ENCODE peak calls at places on chromosomes 11 and 22, in nine cellular contexts. One of them, this sample, is unnamed.
A peak's percentile ranks its signal among the peaks of the same experiment; 100 is the strongest.

GRCh38 chr11:86793307-86793706 is 7.0 kb upstream of the PRSS23 start:
- DNase-seq in H7: no peak
- DNase-seq in choroid plexus epithelial cell: no peak
- DNase-seq in Peyer's patch: no peak
- DNase-seq in A549: no peak
- DNase-seq in pancreas: no peak
- DNase-seq in SK-N-SH: no peak
- DNase-seq in PC-9: no peak
- DNase-seq in BE2C: no peak
- DNase-seq in this sample: no peak

GRCh38 chr11:113806403-113806802 is 26.8 kb downstream of the CLDN25 start:
- DNase-seq in H7: peak; percentile 69
- DNase-seq in choroid plexus epithelial cell: peak; percentile 53
- DNase-seq in Peyer's patch: no peak
- DNase-seq in A549: peak; percentile 35
- DNase-seq in pancreas: no peak
- DNase-seq in SK-N-SH: peak; percentile 33
- DNase-seq in PC-9: no peak
- DNase-seq in BE2C: peak; percentile 63
- DNase-seq in this sample: no peak

GRCh38 chr22:22882033-22882717 is 5.4 kb upstream of the IGLL5 start:
- DNase-seq in H7: peak; percentile 61
- DNase-seq in choroid plexus epithelial cell: peak; percentile 5
- DNase-seq in Peyer's patch: no peak
- DNase-seq in A549: no peak
- DNase-seq in pancreas: no peak
- DNase-seq in SK-N-SH: no peak
- DNase-seq in PC-9: no peak
- DNase-seq in BE2C: no peak
- DNase-seq in this sample: no peak

GRCh38 chr11:15213471-15214231 is 98.9 kb downstream of the INSC start:
- DNase-seq in H7: no peak
- DNase-seq in choroid plexus epithelial cell: no peak
- DNase-seq in Peyer's patch: no peak
- DNase-seq in A549: no peak
- DNase-seq in pancreas: no peak
- DNase-seq in SK-N-SH: no peak
- DNase-seq in PC-9: no peak
- DNase-seq in BE2C: no peak
- DNase-seq in this sample: no peak

GRCh38 chr11:131534611-131535010 is 164.2 kb downstream of the NTM start:
- DNase-seq in H7: no peak
- DNase-seq in choroid plexus epithelial cell: no peak
- DNase-seq in Peyer's patch: no peak
- DNase-seq in A549: no peak
- DNase-seq in pancreas: no peak
- DNase-seq in SK-N-SH: no peak
- DNase-seq in PC-9: no peak
- DNase-seq in BE2C: no peak
- DNase-seq in this sample: no peak

GRCh38 chr11:119103793-119104192 is 2.1 kb upstream of the DPAGT1 start:
- DNase-seq in H7: no peak
- DNase-seq in choroid plexus epithelial cell: peak; percentile 32
- DNase-seq in Peyer's patch: peak; percentile 10
- DNase-seq in A549: no peak
- DNase-seq in pancreas: no peak
- DNase-seq in SK-N-SH: no peak
- DNase-seq in PC-9: no peak
- DNase-seq in BE2C: no peak
- DNase-seq in this sample: no peak

GRCh38 chr11:30573951-30574350 is 12.2 kb downstream of the MPPED2 start:
- DNase-seq in H7: no peak
- DNase-seq in choroid plexus epithelial cell: no peak
- DNase-seq in Peyer's patch: no peak
- DNase-seq in A549: no peak
- DNase-seq in pancreas: no peak
- DNase-seq in SK-N-SH: no peak
- DNase-seq in PC-9: no peak
- DNase-seq in BE2C: no peak
- DNase-seq in this sample: no peak

GRCh38 chr11:57647960-57648776 is 1.5 kb downstream of the YPEL4 start:
- DNase-seq in H7: peak; percentile 40
- DNase-seq in choroid plexus epithelial cell: no peak
- DNase-seq in Peyer's patch: no peak
- DNase-seq in A549: no peak
- DNase-seq in pancreas: no peak
- DNase-seq in SK-N-SH: peak; percentile 47
- DNase-seq in PC-9: no peak
- DNase-seq in BE2C: no peak
- DNase-seq in this sample: no peak

GRCh38 chr22:19876314-19876940 is 21.8 kb upstream of the GNB1L start:
- DNase-seq in H7: peak; percentile 62
- DNase-seq in choroid plexus epithelial cell: no peak
- DNase-seq in Peyer's patch: peak; percentile 47
- DNase-seq in A549: peak; percentile 27
- DNase-seq in pancreas: no peak
- DNase-seq in SK-N-SH: peak; percentile 94
- DNase-seq in PC-9: no peak
- DNase-seq in BE2C: peak; percentile 42
- DNase-seq in this sample: no peak

GRCh38 chr11:7600205-7600775 is 73.0 kb downstream of the CYB5R2 start:
- DNase-seq in H7: no peak
- DNase-seq in choroid plexus epithelial cell: peak; percentile 83
- DNase-seq in Peyer's patch: no peak
- DNase-seq in A549: peak; percentile 83
- DNase-seq in pancreas: peak; percentile 61
- DNase-seq in SK-N-SH: no peak
- DNase-seq in PC-9: peak; percentile 95
- DNase-seq in BE2C: peak; percentile 47
- DNase-seq in this sample: no peak

GRCh38 chr22:31046591-31047226 is 34.4 kb upstream of the SMTN start:
- DNase-seq in H7: no peak
- DNase-seq in choroid plexus epithelial cell: peak; percentile 86
- DNase-seq in Peyer's patch: no peak
- DNase-seq in A549: no peak
- DNase-seq in pancreas: no peak
- DNase-seq in SK-N-SH: peak; percentile 31
- DNase-seq in PC-9: no peak
- DNase-seq in BE2C: peak; percentile 14
- DNase-seq in this sample: no peak

DNA sequence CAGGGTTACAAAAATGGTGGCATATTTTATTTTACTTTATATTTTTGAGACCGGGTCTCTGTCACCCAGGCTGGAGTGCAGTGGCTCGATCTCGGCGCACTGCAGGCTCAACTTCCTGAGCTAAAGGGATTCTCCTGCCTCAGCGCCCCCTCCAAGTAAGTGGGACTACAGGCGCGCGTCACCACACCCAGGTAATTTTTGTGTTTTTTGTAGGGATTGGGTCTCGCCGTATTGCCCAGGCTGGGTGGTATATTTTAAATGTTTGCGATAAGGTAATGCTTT is 652 bp upstream of the FOSL1 start:
- DNase-seq in H7: no peak
- DNase-seq in choroid plexus epithelial cell: no peak
- DNase-seq in Peyer's patch: no peak
- DNase-seq in A549: no peak
- DNase-seq in pancreas: no peak
- DNase-seq in SK-N-SH: no peak
- DNase-seq in PC-9: no peak
- DNase-seq in BE2C: no peak
- DNase-seq in this sample: no peak
- H3K4me3 ChIP-seq in H7: no peak overlapping the region
- H3K4me3 ChIP-seq in choroid plexus epithelial cell: no peak overlapping the region
- H3K4me3 ChIP-seq in Peyer's patch: peak overlapping the region; percentile 68
- H3K4me3 ChIP-seq in A549: peak overlapping the region; percentile 93
- H3K4me3 ChIP-seq in pancreas: no peak overlapping the region
- H3K4me3 ChIP-seq in SK-N-SH: no peak overlapping the region
- H3K4me3 ChIP-seq in PC-9: peak overlapping the region; percentile 45
- H3K4me3 ChIP-seq in BE2C: no peak overlapping the region
- H3K4me3 ChIP-seq in this sample: no peak overlapping the region

DNA sequence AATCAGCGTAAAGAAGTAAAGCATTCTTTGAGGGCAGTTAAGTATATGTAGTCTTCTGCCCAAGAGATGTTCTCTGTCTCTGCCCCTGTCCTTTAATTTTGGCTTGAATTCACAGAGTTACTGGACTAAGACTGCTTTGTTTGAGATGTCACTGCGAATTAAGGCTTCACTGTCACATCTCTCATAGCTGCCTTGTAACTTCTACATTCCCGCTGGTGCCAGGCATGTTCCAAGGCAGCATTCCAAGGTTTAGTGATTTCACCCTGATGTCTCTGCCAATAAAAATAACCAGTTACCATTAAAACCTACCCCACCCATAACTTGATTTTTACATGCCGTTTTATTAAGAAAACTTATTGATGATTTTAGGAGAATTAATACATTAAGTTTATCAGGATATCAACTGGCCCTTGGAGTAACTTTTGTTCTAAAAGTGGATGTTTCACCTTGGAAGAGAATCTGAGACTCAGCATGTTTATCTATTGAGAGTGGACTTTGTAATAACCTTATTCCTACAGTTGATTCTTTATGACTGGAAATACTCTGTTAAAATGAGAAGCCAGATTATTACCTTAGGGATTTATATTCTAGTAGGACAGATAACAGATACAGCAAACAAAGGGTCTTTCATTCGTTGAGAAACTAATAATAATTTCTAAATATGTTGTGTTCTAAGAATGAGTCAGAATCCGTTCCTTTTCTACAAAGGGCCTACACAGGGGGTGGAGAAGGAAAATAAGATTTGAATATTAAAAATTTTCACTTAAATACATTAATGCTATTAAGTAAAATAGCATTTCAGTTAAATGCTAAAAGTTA is 110.2 kb downstream of the UVRAG start:
- DNase-seq in H7: no peak
- DNase-seq in choroid plexus epithelial cell: no peak
- DNase-seq in Peyer's patch: no peak
- DNase-seq in A549: no peak
- DNase-seq in pancreas: no peak
- DNase-seq in SK-N-SH: no peak
- DNase-seq in PC-9: no peak
- DNase-seq in BE2C: no peak
- DNase-seq in this sample: no peak
- H3K4me3 ChIP-seq in H7: no peak overlapping the region
- H3K4me3 ChIP-seq in choroid plexus epithelial cell: no peak overlapping the region
- H3K4me3 ChIP-seq in Peyer's patch: no peak overlapping the region
- H3K4me3 ChIP-seq in A549: no peak overlapping the region
- H3K4me3 ChIP-seq in pancreas: no peak overlapping the region
- H3K4me3 ChIP-seq in SK-N-SH: no peak overlapping the region
- H3K4me3 ChIP-seq in PC-9: no peak overlapping the region
- H3K4me3 ChIP-seq in BE2C: no peak overlapping the region
- H3K4me3 ChIP-seq in this sample: no peak overlapping the region

DNA sequence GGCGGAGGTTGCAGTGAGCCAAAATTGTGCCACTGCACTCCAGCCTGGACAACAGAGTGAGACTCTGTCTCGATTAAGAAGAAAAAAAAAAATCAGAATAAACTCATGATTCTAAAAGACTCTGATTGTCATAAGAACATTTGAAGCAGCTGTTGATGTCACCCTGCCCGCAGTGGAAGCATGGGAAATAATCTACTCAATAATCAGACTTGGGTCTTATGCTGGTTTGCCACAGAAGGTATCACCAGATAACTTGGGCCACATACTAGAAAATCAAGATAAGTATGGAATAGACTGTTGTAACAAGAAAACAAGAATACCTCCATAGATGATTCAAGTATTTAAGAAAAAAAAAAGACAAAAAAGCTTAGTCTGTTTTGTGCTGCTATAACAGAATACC is 8.2 kb downstream of the CAVIN3 start:
- DNase-seq in H7: no peak
- DNase-seq in choroid plexus epithelial cell: no peak
- DNase-seq in Peyer's patch: no peak
- DNase-seq in A549: no peak
- DNase-seq in pancreas: no peak
- DNase-seq in SK-N-SH: no peak
- DNase-seq in PC-9: no peak
- DNase-seq in BE2C: no peak
- DNase-seq in this sample: no peak
- H3K4me3 ChIP-seq in H7: no peak overlapping the region
- H3K4me3 ChIP-seq in choroid plexus epithelial cell: no peak overlapping the region
- H3K4me3 ChIP-seq in Peyer's patch: no peak overlapping the region
- H3K4me3 ChIP-seq in A549: no peak overlapping the region
- H3K4me3 ChIP-seq in pancreas: no peak overlapping the region
- H3K4me3 ChIP-seq in SK-N-SH: no peak overlapping the region
- H3K4me3 ChIP-seq in PC-9: no peak overlapping the region
- H3K4me3 ChIP-seq in BE2C: no peak overlapping the region
- H3K4me3 ChIP-seq in this sample: no peak overlapping the region

GRCh38 chr11:62707277-62707771 is at the start of the genes BSCL2 and GNG3:
- DNase-seq in H7: peak; percentile 92
- DNase-seq in choroid plexus epithelial cell: no peak
- DNase-seq in Peyer's patch: no peak
- DNase-seq in A549: peak; percentile 39
- DNase-seq in pancreas: peak; percentile 41
- DNase-seq in SK-N-SH: peak; percentile 39
- DNase-seq in PC-9: no peak
- DNase-seq in BE2C: peak; percentile 88
- DNase-seq in this sample: peak; percentile 33

GRCh38 chr11:62709262-62710000 is 2.0 kb downstream of the GNG3 start:
- DNase-seq in H7: peak; percentile 92
- DNase-seq in choroid plexus epithelial cell: peak; percentile 99
- DNase-seq in Peyer's patch: peak; percentile 93
- DNase-seq in A549: peak; percentile 98
- DNase-seq in pancreas: peak; percentile 97
- DNase-seq in SK-N-SH: peak; percentile 89
- DNase-seq in PC-9: peak; percentile 94
- DNase-seq in BE2C: peak; percentile 91
- DNase-seq in this sample: peak; percentile 98

GRCh38 chr11:62710001-62710345 is 2.5 kb downstream of the GNG3 start:
- DNase-seq in H7: no peak
- DNase-seq in choroid plexus epithelial cell: peak; percentile 62
- DNase-seq in Peyer's patch: no peak
- DNase-seq in A549: no peak
- DNase-seq in pancreas: no peak
- DNase-seq in SK-N-SH: no peak
- DNase-seq in PC-9: no peak
- DNase-seq in BE2C: no peak
- DNase-seq in this sample: no peak

GRCh38 chr11:62706841-62707240 is 383 bp downstream of the BSCL2 start:
- DNase-seq in H7: no peak
- DNase-seq in choroid plexus epithelial cell: no peak
- DNase-seq in Peyer's patch: no peak
- DNase-seq in A549: no peak
- DNase-seq in pancreas: no peak
- DNase-seq in SK-N-SH: no peak
- DNase-seq in PC-9: no peak
- DNase-seq in BE2C: no peak
- DNase-seq in this sample: no peak

GRCh38 chr11:62708423-62709261 is 1.2 kb downstream of the GNG3 start:
- DNase-seq in H7: peak; percentile 36
- DNase-seq in choroid plexus epithelial cell: no peak
- DNase-seq in Peyer's patch: peak; percentile 62
- DNase-seq in A549: no peak
- DNase-seq in pancreas: peak; percentile 50
- DNase-seq in SK-N-SH: no peak
- DNase-seq in PC-9: peak; percentile 45
- DNase-seq in BE2C: no peak
- DNase-seq in this sample: no peak
- H3K4me3 ChIP-seq in H7: peak overlapping the region; percentile 65
- H3K4me3 ChIP-seq in choroid plexus epithelial cell: peak overlapping the region; percentile 68
- H3K4me3 ChIP-seq in Peyer's patch: peak overlapping the region; percentile 61
- H3K4me3 ChIP-seq in A549: peak overlapping the region; percentile 41
- H3K4me3 ChIP-seq in pancreas: peak overlapping the region; percentile 39
- H3K4me3 ChIP-seq in SK-N-SH: peak overlapping the region; percentile 48
- H3K4me3 ChIP-seq in PC-9: peak overlapping the region; percentile 54
- H3K4me3 ChIP-seq in BE2C: peak overlapping the region; percentile 66
- H3K4me3 ChIP-seq in this sample: peak overlapping the region; percentile 79

This sample was measured in Jurkat, Clone E6-1.